ENCODE peak calls at places on chromosomes 16 and 17, in ten cellular contexts. One of them, this sample, is unnamed.

GRCh38 chr17:64343833-64344637 is 46.6 kb downstream of the PECAM1 start:
- DNase-seq in left ventricle myocardium inferior: peak
- DNase-seq in mammary epithelial cell: peak
- DNase-seq in skeletal muscle cell: no peak
- DNase-seq in heart right ventricle: peak
- DNase-seq in pancreas: no peak
- DNase-seq in K562: no peak
- DNase-seq in left lung: peak
- DNase-seq in AG09309: peak
- DNase-seq in esophagus squamous epithelium: no peak
- DNase-seq in this sample: peak

GRCh38 chr17:40612510-40613244 is 34.9 kb downstream of the SMARCE1 start:
- DNase-seq in esophagus squamous epithelium: no peak
- DNase-seq in heart right ventricle: no peak
- DNase-seq in left ventricle myocardium inferior: no peak
- DNase-seq in pancreas: no peak
- DNase-seq in AG09309: no peak
- DNase-seq in left lung: no peak
- DNase-seq in mammary epithelial cell: peak
- DNase-seq in skeletal muscle cell: no peak
- DNase-seq in K562: no peak
- DNase-seq in this sample: no peak

GRCh38 chr16:2816751-2817495 is at the start of gene PRSS21:
- DNase-seq in esophagus squamous epithelium: no peak
- DNase-seq in AG09309: no peak
- DNase-seq in pancreas: no peak
- DNase-seq in heart right ventricle: no peak
- DNase-seq in skeletal muscle cell: no peak
- DNase-seq in K562: peak
- DNase-seq in left lung: no peak
- DNase-seq in mammary epithelial cell: no peak
- DNase-seq in left ventricle myocardium inferior: no peak
- DNase-seq in this sample: no peak

GRCh38 chr17:46020023-46020735 is 21.1 kb downstream of the STH start:
- DNase-seq in mammary epithelial cell: no peak
- DNase-seq in left ventricle myocardium inferior: no peak
- DNase-seq in left lung: no peak
- DNase-seq in pancreas: no peak
- DNase-seq in AG09309: no peak
- DNase-seq in heart right ventricle: no peak
- DNase-seq in esophagus squamous epithelium: no peak
- DNase-seq in K562: no peak
- DNase-seq in skeletal muscle cell: no peak
- DNase-seq in this sample: no peak

GRCh38 chr17:83194761-83195329 is 115.4 kb downstream of the METRNL start:
- DNase-seq in pancreas: peak
- DNase-seq in esophagus squamous epithelium: no peak
- DNase-seq in left lung: peak
- DNase-seq in left ventricle myocardium inferior: no peak
- DNase-seq in K562: no peak
- DNase-seq in mammary epithelial cell: no peak
- DNase-seq in skeletal muscle cell: no peak
- DNase-seq in heart right ventricle: peak
- DNase-seq in AG09309: peak
- DNase-seq in this sample: no peak

GRCh38 chr17:46266656-46267544 is 28.0 kb upstream of the LRRC37A start:
- DNase-seq in AG09309: peak
- DNase-seq in heart right ventricle: peak
- DNase-seq in left lung: peak
- DNase-seq in skeletal muscle cell: peak
- DNase-seq in pancreas: peak
- DNase-seq in K562: peak
- DNase-seq in esophagus squamous epithelium: peak
- DNase-seq in mammary epithelial cell: peak
- DNase-seq in left ventricle myocardium inferior: peak
- DNase-seq in this sample: peak

GRCh38 chr16:79598341-79599181 is 2.0 kb downstream of the MAF start:
- DNase-seq in AG09309: no peak
- DNase-seq in left ventricle myocardium inferior: peak
- DNase-seq in heart right ventricle: peak
- DNase-seq in K562: no peak
- DNase-seq in left lung: peak
- DNase-seq in skeletal muscle cell: peak
- DNase-seq in mammary epithelial cell: peak
- DNase-seq in pancreas: peak
- DNase-seq in esophagus squamous epithelium: no peak
- DNase-seq in this sample: no peak

GRCh38 chr17:53797497-53797896 is 25.2 kb upstream of the KIF2B start:
- DNase-seq in skeletal muscle cell: no peak
- DNase-seq in K562: no peak
- DNase-seq in left lung: no peak
- DNase-seq in left ventricle myocardium inferior: no peak
- DNase-seq in AG09309: no peak
- DNase-seq in pancreas: no peak
- DNase-seq in mammary epithelial cell: no peak
- DNase-seq in heart right ventricle: no peak
- DNase-seq in esophagus squamous epithelium: no peak
- DNase-seq in this sample: no peak

GRCh38 chr17:57331423-57331822 is 75.1 kb downstream of the MSI2 start:
- DNase-seq in esophagus squamous epithelium: no peak
- DNase-seq in K562: no peak
- DNase-seq in skeletal muscle cell: no peak
- DNase-seq in heart right ventricle: no peak
- DNase-seq in pancreas: no peak
- DNase-seq in mammary epithelial cell: no peak
- DNase-seq in left ventricle myocardium inferior: no peak
- DNase-seq in AG09309: no peak
- DNase-seq in left lung: no peak
- DNase-seq in this sample: no peak

GRCh38 chr17:17109231-17109630 is 67.0 kb downstream of the MPRIP start:
- DNase-seq in skeletal muscle cell: no peak
- DNase-seq in pancreas: no peak
- DNase-seq in esophagus squamous epithelium: no peak
- DNase-seq in left lung: no peak
- DNase-seq in left ventricle myocardium inferior: peak
- DNase-seq in K562: no peak
- DNase-seq in mammary epithelial cell: no peak
- DNase-seq in heart right ventricle: no peak
- DNase-seq in AG09309: no peak
- DNase-seq in this sample: no peak

GRCh38 chr17:47203984-47204721 is 5.0 kb upstream of the MYL4 start:
- DNase-seq in left ventricle myocardium inferior: no peak
- DNase-seq in mammary epithelial cell: peak
- DNase-seq in AG09309: no peak
- DNase-seq in esophagus squamous epithelium: no peak
- DNase-seq in K562: no peak
- DNase-seq in left lung: no peak
- DNase-seq in heart right ventricle: no peak
- DNase-seq in skeletal muscle cell: no peak
- DNase-seq in pancreas: no peak
- DNase-seq in this sample: no peak

GRCh38 chr17:58969612-58970011 is 137.1 kb downstream of the TRIM37 start:
- DNase-seq in K562: no peak
- DNase-seq in left ventricle myocardium inferior: no peak
- DNase-seq in pancreas: no peak
- DNase-seq in AG09309: no peak
- DNase-seq in heart right ventricle: no peak
- DNase-seq in mammary epithelial cell: no peak
- DNase-seq in skeletal muscle cell: no peak
- DNase-seq in left lung: no peak
- DNase-seq in esophagus squamous epithelium: no peak
- DNase-seq in this sample: no peak

GRCh38 chr17:55356440-55357328 is 65.0 kb downstream of the MMD start:
- DNase-seq in heart right ventricle: peak
- DNase-seq in mammary epithelial cell: peak
- DNase-seq in left ventricle myocardium inferior: peak
- DNase-seq in esophagus squamous epithelium: no peak
- DNase-seq in skeletal muscle cell: no peak
- DNase-seq in pancreas: no peak
- DNase-seq in left lung: peak
- DNase-seq in K562: peak
- DNase-seq in AG09309: peak
- DNase-seq in this sample: peak

GRCh38 chr16:31138621-31139578 is 3.4 kb upstream of the PRSS8 start:
- DNase-seq in left ventricle myocardium inferior: peak
- DNase-seq in AG09309: no peak
- DNase-seq in skeletal muscle cell: peak
- DNase-seq in pancreas: peak
- DNase-seq in esophagus squamous epithelium: no peak
- DNase-seq in mammary epithelial cell: peak
- DNase-seq in left lung: peak
- DNase-seq in K562: no peak
- DNase-seq in heart right ventricle: peak
- DNase-seq in this sample: no peak

DNA sequence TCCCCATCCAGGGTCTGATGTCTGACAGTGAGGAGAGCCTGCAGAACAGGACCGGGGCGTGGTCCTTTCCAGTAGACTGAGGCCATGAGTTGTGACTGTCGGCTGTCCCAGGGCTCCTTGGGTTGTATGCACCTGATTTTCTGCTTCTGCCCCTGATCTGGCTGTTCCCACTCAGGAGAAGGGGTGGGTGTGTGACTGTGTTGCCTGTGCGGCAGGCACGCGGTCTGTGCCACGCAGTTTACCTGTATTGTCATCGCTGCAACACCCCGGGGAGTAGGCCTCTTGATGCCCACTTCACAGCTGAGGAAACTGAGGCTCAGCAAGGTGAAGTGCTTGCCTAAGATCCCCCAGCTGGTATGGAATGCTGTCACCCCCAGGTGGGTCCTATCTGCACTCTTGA is 1.4 kb downstream of the CRISPLD2 start:
- DNase-seq in K562: no peak
- DNase-seq in pancreas: no peak
- DNase-seq in skeletal muscle cell: no peak
- DNase-seq in heart right ventricle: no peak
- DNase-seq in left lung: no peak
- DNase-seq in AG09309: no peak
- DNase-seq in esophagus squamous epithelium: no peak
- DNase-seq in mammary epithelial cell: no peak
- DNase-seq in left ventricle myocardium inferior: no peak
- DNase-seq in this sample: no peak
- H3K4me3 ChIP-seq in K562: no peak
- H3K4me3 ChIP-seq in pancreas: no peak
- H3K4me3 ChIP-seq in skeletal muscle cell: peak
- H3K4me3 ChIP-seq in heart right ventricle: peak
- H3K4me3 ChIP-seq in left lung: peak
- H3K4me3 ChIP-seq in AG09309: no peak
- H3K4me3 ChIP-seq in esophagus squamous epithelium: peak
- H3K4me3 ChIP-seq in mammary epithelial cell: no peak
- H3K4me3 ChIP-seq in left ventricle myocardium inferior: peak
- H3K4me3 ChIP-seq in this sample: peak

DNA sequence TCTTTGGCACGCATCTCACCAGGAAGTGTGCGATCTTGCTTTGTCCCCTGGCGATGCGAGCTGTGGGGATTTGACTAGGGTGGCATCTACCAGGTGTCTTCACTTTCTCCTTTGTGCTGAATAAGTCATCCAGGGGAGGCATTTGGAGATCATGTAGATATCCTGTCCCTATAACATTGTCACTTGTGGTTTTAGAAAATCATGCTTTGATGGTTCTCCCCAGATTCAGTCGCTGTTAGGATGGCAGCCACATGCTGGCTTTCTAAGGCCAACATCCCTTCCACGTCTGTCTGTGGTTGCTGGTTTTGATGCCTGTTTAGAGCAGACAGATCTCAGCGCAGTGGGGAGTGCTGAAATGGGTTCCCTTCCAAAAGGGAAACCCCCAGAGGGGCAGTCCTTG is 2.5 kb downstream of the ADAD2 start:
- DNase-seq in esophagus squamous epithelium: no peak
- DNase-seq in pancreas: no peak
- DNase-seq in left lung: no peak
- DNase-seq in heart right ventricle: no peak
- DNase-seq in K562: no peak
- DNase-seq in left ventricle myocardium inferior: no peak
- DNase-seq in AG09309: no peak
- DNase-seq in skeletal muscle cell: no peak
- DNase-seq in mammary epithelial cell: no peak
- DNase-seq in this sample: no peak
- H3K4me3 ChIP-seq in esophagus squamous epithelium: no peak
- H3K4me3 ChIP-seq in pancreas: no peak
- H3K4me3 ChIP-seq in left lung: no peak
- H3K4me3 ChIP-seq in heart right ventricle: no peak
- H3K4me3 ChIP-seq in K562: no peak
- H3K4me3 ChIP-seq in left ventricle myocardium inferior: no peak
- H3K4me3 ChIP-seq in AG09309: no peak
- H3K4me3 ChIP-seq in skeletal muscle cell: no peak
- H3K4me3 ChIP-seq in mammary epithelial cell: no peak
- H3K4me3 ChIP-seq in this sample: no peak

GRCh38 chr17:79837888-79838540 is 1.2 kb downstream of the CBX4 start:
- DNase-seq in left ventricle myocardium inferior: no peak
- DNase-seq in AG09309: no peak
- DNase-seq in skeletal muscle cell: no peak
- DNase-seq in esophagus squamous epithelium: no peak
- DNase-seq in heart right ventricle: peak
- DNase-seq in pancreas: no peak
- DNase-seq in mammary epithelial cell: no peak
- DNase-seq in K562: no peak
- DNase-seq in left lung: no peak
- DNase-seq in this sample: no peak

GRCh38 chr17:79835470-79835899 is 3.8 kb downstream of the CBX4 start:
- DNase-seq in left lung: no peak
- DNase-seq in left ventricle myocardium inferior: no peak
- DNase-seq in skeletal muscle cell: no peak
- DNase-seq in AG09309: no peak
- DNase-seq in mammary epithelial cell: no peak
- DNase-seq in K562: no peak
- DNase-seq in heart right ventricle: no peak
- DNase-seq in esophagus squamous epithelium: no peak
- DNase-seq in pancreas: no peak
- DNase-seq in this sample: no peak

GRCh38 chr17:79834575-79835469 is 4.4 kb downstream of the CBX4 start:
- DNase-seq in left lung: no peak
- DNase-seq in left ventricle myocardium inferior: no peak
- DNase-seq in mammary epithelial cell: no peak
- DNase-seq in pancreas: peak
- DNase-seq in esophagus squamous epithelium: no peak
- DNase-seq in K562: peak
- DNase-seq in heart right ventricle: peak
- DNase-seq in AG09309: no peak
- DNase-seq in skeletal muscle cell: no peak
- DNase-seq in this sample: no peak

GRCh38 chr17:79836952-79837887 is 2.0 kb downstream of the CBX4 start:
- DNase-seq in mammary epithelial cell: peak
- DNase-seq in esophagus squamous epithelium: no peak
- DNase-seq in pancreas: peak
- DNase-seq in heart right ventricle: peak
- DNase-seq in skeletal muscle cell: no peak
- DNase-seq in left lung: peak
- DNase-seq in left ventricle myocardium inferior: peak
- DNase-seq in K562: no peak
- DNase-seq in AG09309: no peak
- DNase-seq in this sample: no peak

GRCh38 chr17:79835953-79836951 is 3.0 kb downstream of the CBX4 start:
- DNase-seq in left lung: peak
- DNase-seq in skeletal muscle cell: no peak
- DNase-seq in left ventricle myocardium inferior: no peak
- DNase-seq in mammary epithelial cell: no peak
- DNase-seq in heart right ventricle: no peak
- DNase-seq in pancreas: peak
- DNase-seq in esophagus squamous epithelium: no peak
- DNase-seq in AG09309: no peak
- DNase-seq in K562: peak
- DNase-seq in this sample: no peak
- H3K4me3 ChIP-seq in left lung: peak
- H3K4me3 ChIP-seq in skeletal muscle cell: peak
- H3K4me3 ChIP-seq in left ventricle myocardium inferior: peak
- H3K4me3 ChIP-seq in mammary epithelial cell: peak
- H3K4me3 ChIP-seq in heart right ventricle: peak
- H3K4me3 ChIP-seq in pancreas: peak
- H3K4me3 ChIP-seq in esophagus squamous epithelium: peak
- H3K4me3 ChIP-seq in AG09309: no peak
- H3K4me3 ChIP-seq in K562: peak
- H3K4me3 ChIP-seq in this sample: peak

GRCh38 chr17:66965801-66966528 is 1.5 kb downstream of the CACNG4 start:
- DNase-seq in pancreas: no peak
- DNase-seq in esophagus squamous epithelium: no peak
- DNase-seq in heart right ventricle: no peak
- DNase-seq in K562: no peak
- DNase-seq in mammary epithelial cell: no peak
- DNase-seq in left lung: no peak
- DNase-seq in left ventricle myocardium inferior: no peak
- DNase-seq in skeletal muscle cell: no peak
- DNase-seq in AG09309: no peak
- DNase-seq in this sample: no peak
- H3K4me3 ChIP-seq in pancreas: peak
- H3K4me3 ChIP-seq in esophagus squamous epithelium: peak
- H3K4me3 ChIP-seq in heart right ventricle: no peak
- H3K4me3 ChIP-seq in K562: no peak
- H3K4me3 ChIP-seq in mammary epithelial cell: no peak
- H3K4me3 ChIP-seq in left lung: peak
- H3K4me3 ChIP-seq in left ventricle myocardium inferior: peak
- H3K4me3 ChIP-seq in skeletal muscle cell: peak
- H3K4me3 ChIP-seq in AG09309: no peak
- H3K4me3 ChIP-seq in this sample: peak

This sample was measured in AG04450.